ENCODE peak calls at places on chromosomes 5 and 9, in nine cellular contexts. One of them, this sample, is unnamed.

GRCh38 chr5:153629027-153629426 is 138.6 kb downstream of the GRIA1 start:
- DNase-seq in B cell: no peak
- DNase-seq in GM23338: peak; percentile 73
- DNase-seq in neural crest cell: peak; percentile 3
- DNase-seq in BJ: peak; percentile 92
- DNase-seq in body of pancreas: peak; percentile 9
- DNase-seq in WTC11: peak; percentile 32
- DNase-seq in upper lobe of right lung: peak; percentile 64
- DNase-seq in choroid plexus epithelial cell: peak; percentile 96
- DNase-seq in this sample: no peak

GRCh38 chr5:177482359-177482795 is 8.9 kb upstream of the DBN1 start:
- DNase-seq in upper lobe of right lung: no peak
- DNase-seq in WTC11: no peak
- DNase-seq in GM23338: no peak
- DNase-seq in BJ: no peak
- DNase-seq in choroid plexus epithelial cell: peak; percentile 27
- DNase-seq in body of pancreas: no peak
- DNase-seq in B cell: no peak
- DNase-seq in neural crest cell: no peak
- DNase-seq in this sample: no peak

GRCh38 chr9:122332083-122332482 is 38.7 kb upstream of the PTGS1 start:
- DNase-seq in B cell: no peak
- DNase-seq in GM23338: peak; percentile 29
- DNase-seq in WTC11: no peak
- DNase-seq in body of pancreas: no peak
- DNase-seq in choroid plexus epithelial cell: no peak
- DNase-seq in BJ: no peak
- DNase-seq in neural crest cell: no peak
- DNase-seq in upper lobe of right lung: no peak
- DNase-seq in this sample: no peak

GRCh38 chr5:149995385-149996085 is 4.9 kb downstream of the TIGD6 start:
- DNase-seq in WTC11: no peak
- DNase-seq in GM23338: no peak
- DNase-seq in B cell: no peak
- DNase-seq in BJ: no peak
- DNase-seq in body of pancreas: no peak
- DNase-seq in neural crest cell: peak; percentile 5
- DNase-seq in upper lobe of right lung: no peak
- DNase-seq in choroid plexus epithelial cell: no peak
- DNase-seq in this sample: no peak

GRCh38 chr9:131584858-131585257 is 39.5 kb downstream of the PRRT1B start:
- DNase-seq in upper lobe of right lung: no peak
- DNase-seq in neural crest cell: no peak
- DNase-seq in body of pancreas: no peak
- DNase-seq in GM23338: no peak
- DNase-seq in WTC11: no peak
- DNase-seq in choroid plexus epithelial cell: no peak
- DNase-seq in B cell: no peak
- DNase-seq in BJ: no peak
- DNase-seq in this sample: no peak

GRCh38 chr5:148910686-148911361 is 84.4 kb downstream of the ADRB2 start:
- DNase-seq in neural crest cell: no peak
- DNase-seq in BJ: no peak
- DNase-seq in body of pancreas: no peak
- DNase-seq in GM23338: no peak
- DNase-seq in choroid plexus epithelial cell: peak; percentile 36
- DNase-seq in upper lobe of right lung: peak; percentile 89
- DNase-seq in B cell: no peak
- DNase-seq in WTC11: no peak
- DNase-seq in this sample: no peak

GRCh38 chr5:160923927-160924705 is 72.1 kb upstream of the ATP10B start:
- DNase-seq in body of pancreas: peak; percentile 96
- DNase-seq in upper lobe of right lung: no peak
- DNase-seq in neural crest cell: no peak
- DNase-seq in GM23338: peak; percentile 40
- DNase-seq in BJ: no peak
- DNase-seq in choroid plexus epithelial cell: no peak
- DNase-seq in WTC11: peak; percentile 13
- DNase-seq in B cell: no peak
- DNase-seq in this sample: no peak

GRCh38 chr9:22244141-22245011 is 202.2 kb upstream of the DMRTA1 start:
- DNase-seq in upper lobe of right lung: peak; percentile 60
- DNase-seq in WTC11: peak; percentile 55
- DNase-seq in B cell: peak; percentile 61
- DNase-seq in BJ: no peak
- DNase-seq in body of pancreas: peak; percentile 41
- DNase-seq in GM23338: peak; percentile 69
- DNase-seq in neural crest cell: peak; percentile 19
- DNase-seq in choroid plexus epithelial cell: peak; percentile 88
- DNase-seq in this sample: no peak

GRCh38 chr5:181124526-181124925 is 6.4 kb downstream of the OR2V1 start:
- DNase-seq in GM23338: no peak
- DNase-seq in upper lobe of right lung: no peak
- DNase-seq in body of pancreas: no peak
- DNase-seq in choroid plexus epithelial cell: no peak
- DNase-seq in WTC11: no peak
- DNase-seq in BJ: no peak
- DNase-seq in B cell: no peak
- DNase-seq in neural crest cell: no peak
- DNase-seq in this sample: no peak

GRCh38 chr5:181120761-181121160 is 10.2 kb downstream of the OR2V1 start:
- DNase-seq in GM23338: no peak
- DNase-seq in BJ: no peak
- DNase-seq in body of pancreas: no peak
- DNase-seq in neural crest cell: no peak
- DNase-seq in choroid plexus epithelial cell: no peak
- DNase-seq in WTC11: no peak
- DNase-seq in B cell: no peak
- DNase-seq in upper lobe of right lung: no peak
- DNase-seq in this sample: no peak

GRCh38 chr5:181120311-181120710 is 10.7 kb downstream of the OR2V1 start:
- DNase-seq in BJ: no peak
- DNase-seq in upper lobe of right lung: no peak
- DNase-seq in B cell: no peak
- DNase-seq in GM23338: no peak
- DNase-seq in choroid plexus epithelial cell: peak; percentile 24
- DNase-seq in body of pancreas: no peak
- DNase-seq in neural crest cell: no peak
- DNase-seq in WTC11: no peak
- DNase-seq in this sample: no peak

GRCh38 chr5:181119105-181119504 is 11.9 kb downstream of the OR2V1 start:
- DNase-seq in B cell: no peak
- DNase-seq in WTC11: no peak
- DNase-seq in body of pancreas: no peak
- DNase-seq in GM23338: no peak
- DNase-seq in choroid plexus epithelial cell: no peak
- DNase-seq in BJ: no peak
- DNase-seq in neural crest cell: no peak
- DNase-seq in upper lobe of right lung: no peak
- DNase-seq in this sample: no peak

DNA sequence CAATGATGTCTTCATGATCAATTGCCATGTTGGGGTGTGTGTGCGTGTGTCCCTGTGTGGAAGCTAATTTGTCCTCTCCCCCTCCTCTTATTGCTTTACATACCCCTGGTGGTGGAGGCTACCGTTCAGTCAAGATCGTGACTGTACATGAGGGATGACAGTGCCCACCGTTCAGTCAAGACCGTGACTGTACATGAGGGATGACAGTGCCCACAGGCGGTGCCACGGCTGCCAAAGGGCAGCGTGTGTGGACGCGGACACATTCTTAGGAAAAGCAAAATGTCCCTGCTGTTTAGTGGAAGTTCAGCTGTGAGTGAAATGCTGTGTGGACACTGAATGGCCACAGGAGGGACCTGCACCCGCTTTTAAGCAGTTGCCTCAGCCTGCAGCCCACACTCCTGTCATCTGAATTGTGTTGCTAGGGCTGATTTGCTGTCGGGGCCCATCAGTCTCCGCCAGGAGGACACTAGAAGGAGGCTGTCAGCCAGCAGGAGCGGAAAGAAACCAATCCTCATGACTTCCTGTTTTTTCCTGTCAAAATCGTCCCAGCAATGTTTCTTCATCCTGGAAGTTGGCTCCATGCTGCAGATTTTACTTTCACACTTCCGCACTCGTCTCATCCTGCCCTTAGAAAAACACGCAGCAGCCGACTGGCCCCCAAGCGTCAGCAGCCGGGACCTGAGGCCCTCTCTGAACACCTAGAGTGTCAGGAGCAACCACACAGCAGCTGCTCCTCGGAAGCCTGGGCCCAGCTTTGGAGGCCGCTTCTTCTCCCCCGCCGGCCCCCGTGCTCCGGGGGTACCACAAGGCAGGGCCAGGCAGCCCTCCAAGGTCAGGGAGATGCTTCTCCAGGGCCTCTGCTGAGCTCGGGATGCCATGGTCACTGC is 9.1 kb downstream of the OR2V1 start:
- DNase-seq in B cell: no peak
- DNase-seq in upper lobe of right lung: peak; percentile 57
- DNase-seq in neural crest cell: no peak
- DNase-seq in WTC11: no peak
- DNase-seq in GM23338: peak; percentile 52
- DNase-seq in BJ: no peak
- DNase-seq in body of pancreas: no peak
- DNase-seq in choroid plexus epithelial cell: no peak
- DNase-seq in this sample: no peak
- TF ChIP-seq CTCF in B cell: no peak
- TF ChIP-seq CTCF in upper lobe of right lung: peak; percentile 12
- TF ChIP-seq CTCF in neural crest cell: no peak
- TF ChIP-seq CTCF in WTC11: no peak
- TF ChIP-seq CTCF in GM23338: peak; percentile 25
- TF ChIP-seq CTCF in BJ: no peak
- TF ChIP-seq CTCF in body of pancreas: no peak
- TF ChIP-seq CTCF in choroid plexus epithelial cell: no peak
- TF ChIP-seq CTCF in this sample: no peak

DNA sequence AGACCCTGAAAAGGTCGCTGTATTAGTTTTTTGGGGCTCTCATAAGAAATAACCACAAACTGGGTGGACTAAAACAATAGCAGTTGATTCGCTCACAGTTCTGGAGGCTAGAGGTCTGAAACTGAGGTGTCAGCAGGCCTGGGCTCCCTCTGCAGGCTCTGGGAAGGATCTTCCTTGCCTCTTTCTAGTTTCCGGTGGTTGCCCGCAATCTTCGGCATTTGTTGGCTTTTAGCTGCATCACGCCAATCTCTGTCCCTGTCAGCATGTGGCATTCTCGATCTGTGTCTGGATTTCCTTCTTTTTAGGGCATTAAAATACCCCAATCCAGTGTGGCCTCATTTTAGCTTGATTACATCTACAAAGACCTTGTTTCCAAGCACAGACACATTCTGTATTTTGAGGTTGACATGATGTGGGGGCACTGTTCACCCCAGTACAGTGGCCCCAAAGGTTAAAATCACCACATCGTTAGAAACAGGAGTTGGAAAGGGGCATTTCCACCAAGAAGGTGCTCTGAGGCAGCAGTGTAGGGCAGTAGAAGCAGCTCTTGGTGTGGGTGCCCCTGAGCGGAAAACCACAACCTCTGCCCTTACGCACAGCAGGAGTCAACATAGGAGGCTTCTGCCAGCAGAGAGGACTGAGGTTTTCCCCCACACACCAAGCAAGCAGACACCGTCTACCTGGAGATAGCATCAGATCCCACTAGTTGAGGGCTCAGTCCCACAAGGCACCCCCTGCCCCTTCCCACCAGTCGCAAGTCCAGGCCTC is 13.5 kb downstream of the ZNF79 start:
- DNase-seq in WTC11: no peak
- DNase-seq in body of pancreas: no peak
- DNase-seq in neural crest cell: no peak
- DNase-seq in BJ: no peak
- DNase-seq in choroid plexus epithelial cell: peak; percentile 21
- DNase-seq in B cell: no peak
- DNase-seq in GM23338: peak; percentile 40
- DNase-seq in upper lobe of right lung: no peak
- DNase-seq in this sample: no peak
- TF ChIP-seq CTCF in WTC11: no peak
- TF ChIP-seq CTCF in body of pancreas: no peak
- TF ChIP-seq CTCF in neural crest cell: peak; percentile 24
- TF ChIP-seq CTCF in BJ: no peak
- TF ChIP-seq CTCF in choroid plexus epithelial cell: peak; percentile 48
- TF ChIP-seq CTCF in B cell: no peak
- TF ChIP-seq CTCF in GM23338: peak; percentile 46
- TF ChIP-seq CTCF in upper lobe of right lung: no peak
- TF ChIP-seq CTCF in this sample: peak; percentile 31

GRCh38 chr5:4294878-4295277 is 699.2 kb downstream of the IRX1 start:
- DNase-seq in BJ: no peak
- DNase-seq in upper lobe of right lung: no peak
- DNase-seq in GM23338: no peak
- DNase-seq in body of pancreas: no peak
- DNase-seq in B cell: no peak
- DNase-seq in neural crest cell: no peak
- DNase-seq in choroid plexus epithelial cell: no peak
- DNase-seq in WTC11: no peak
- DNase-seq in this sample: no peak

DNA sequence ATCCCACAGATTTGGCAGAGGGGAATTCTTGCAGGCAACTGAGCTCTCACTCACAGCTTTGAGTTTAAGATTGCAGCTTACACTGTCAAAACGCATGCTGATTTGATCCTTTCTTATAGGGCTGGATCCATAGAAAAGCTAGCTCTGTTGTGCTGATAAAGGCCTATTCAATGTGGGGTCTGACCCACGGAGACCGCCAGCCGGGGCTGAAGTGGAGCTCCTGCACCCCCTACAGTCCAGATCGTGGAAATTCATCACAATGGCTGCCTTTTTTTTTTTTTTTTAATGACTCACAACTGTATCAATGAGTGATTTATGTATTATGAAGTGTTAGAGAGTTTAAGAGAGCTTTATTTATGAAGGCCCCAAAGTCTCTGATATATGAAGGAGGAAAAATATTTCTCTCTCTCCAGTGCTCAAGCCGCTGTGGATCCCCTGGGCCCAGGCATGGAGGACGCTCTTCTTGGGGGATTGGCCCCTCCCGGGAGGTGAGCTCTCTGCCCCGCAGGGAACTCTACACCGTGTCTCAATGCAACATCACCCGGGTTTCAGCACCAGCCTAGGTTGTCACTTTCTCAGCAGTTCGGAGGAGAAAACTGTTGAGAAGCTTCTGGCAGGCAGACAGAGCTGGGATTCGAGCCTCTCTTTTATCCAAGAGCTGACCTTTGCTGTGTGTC is 700.2 kb downstream of the IRX1 start:
- DNase-seq in upper lobe of right lung: no peak
- DNase-seq in B cell: no peak
- DNase-seq in BJ: no peak
- DNase-seq in choroid plexus epithelial cell: no peak
- DNase-seq in body of pancreas: no peak
- DNase-seq in GM23338: peak; percentile 75
- DNase-seq in WTC11: peak; percentile 59
- DNase-seq in neural crest cell: peak; percentile 62
- DNase-seq in this sample: no peak
- TF ChIP-seq CTCF in upper lobe of right lung: peak; percentile 50
- TF ChIP-seq CTCF in B cell: no peak
- TF ChIP-seq CTCF in BJ: no peak
- TF ChIP-seq CTCF in choroid plexus epithelial cell: no peak
- TF ChIP-seq CTCF in body of pancreas: no peak
- TF ChIP-seq CTCF in GM23338: peak; percentile 80
- TF ChIP-seq CTCF in WTC11: peak; percentile 60
- TF ChIP-seq CTCF in neural crest cell: peak; percentile 88
- TF ChIP-seq CTCF in this sample: peak; percentile 75

GRCh38 chr5:157532022-157532421 is 43.6 kb downstream of the ADAM19 start:
- DNase-seq in upper lobe of right lung: no peak
- DNase-seq in choroid plexus epithelial cell: no peak
- DNase-seq in neural crest cell: no peak
- DNase-seq in BJ: no peak
- DNase-seq in B cell: no peak
- DNase-seq in GM23338: no peak
- DNase-seq in WTC11: no peak
- DNase-seq in body of pancreas: no peak
- DNase-seq in this sample: no peak

GRCh38 chr5:157530226-157530972 is 45.2 kb downstream of the ADAM19 start:
- DNase-seq in GM23338: no peak
- DNase-seq in upper lobe of right lung: no peak
- DNase-seq in body of pancreas: no peak
- DNase-seq in neural crest cell: no peak
- DNase-seq in BJ: no peak
- DNase-seq in B cell: no peak
- DNase-seq in choroid plexus epithelial cell: no peak
- DNase-seq in WTC11: no peak
- DNase-seq in this sample: no peak

GRCh38 chr5:157524887-157525286 is 50.7 kb downstream of the ADAM19 start:
- DNase-seq in neural crest cell: no peak
- DNase-seq in BJ: no peak
- DNase-seq in upper lobe of right lung: no peak
- DNase-seq in B cell: no peak
- DNase-seq in body of pancreas: no peak
- DNase-seq in choroid plexus epithelial cell: no peak
- DNase-seq in WTC11: no peak
- DNase-seq in GM23338: no peak
- DNase-seq in this sample: no peak

GRCh38 chr5:157529002-157529401 is 46.6 kb downstream of the ADAM19 start:
- DNase-seq in upper lobe of right lung: no peak
- DNase-seq in WTC11: no peak
- DNase-seq in BJ: no peak
- DNase-seq in GM23338: no peak
- DNase-seq in neural crest cell: no peak
- DNase-seq in body of pancreas: no peak
- DNase-seq in B cell: no peak
- DNase-seq in choroid plexus epithelial cell: no peak
- DNase-seq in this sample: no peak

DNA sequence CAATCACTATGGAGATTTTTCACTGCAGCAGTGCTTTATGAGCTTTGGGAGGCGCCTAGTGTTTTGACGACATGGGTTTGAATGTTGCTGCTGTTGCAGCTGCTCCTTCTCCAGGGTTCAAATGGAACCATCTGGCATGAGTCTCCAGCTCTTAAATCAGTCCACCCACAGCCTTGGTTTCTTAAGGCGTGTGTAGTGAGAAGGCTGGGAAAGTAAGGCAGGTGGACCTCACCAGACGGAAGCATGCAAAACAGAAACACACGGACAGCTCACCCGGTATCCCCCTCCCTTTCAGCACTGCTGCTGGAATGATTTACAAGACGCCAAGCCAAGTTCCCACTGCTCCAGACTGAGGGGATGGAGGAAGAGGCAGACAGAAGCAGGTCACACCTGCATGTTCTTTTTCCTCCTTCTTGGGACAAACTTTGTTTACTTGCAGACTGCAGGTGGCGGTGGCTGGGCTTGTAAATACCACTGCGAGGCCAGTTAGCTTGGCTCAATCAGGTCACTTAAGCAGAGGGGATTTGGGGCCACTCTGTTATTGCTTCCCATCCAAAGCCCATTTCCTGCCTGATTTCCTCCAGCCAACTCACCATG is 47.4 kb downstream of the ADAM19 start:
- DNase-seq in GM23338: peak; percentile 62
- DNase-seq in choroid plexus epithelial cell: peak; percentile 34
- DNase-seq in BJ: no peak
- DNase-seq in neural crest cell: no peak
- DNase-seq in body of pancreas: no peak
- DNase-seq in WTC11: peak; percentile 33
- DNase-seq in B cell: no peak
- DNase-seq in upper lobe of right lung: no peak
- DNase-seq in this sample: no peak
- TF ChIP-seq CTCF in GM23338: peak; percentile 43
- TF ChIP-seq CTCF in choroid plexus epithelial cell: no peak
- TF ChIP-seq CTCF in BJ: no peak
- TF ChIP-seq CTCF in neural crest cell: no peak
- TF ChIP-seq CTCF in body of pancreas: no peak
- TF ChIP-seq CTCF in WTC11: no peak
- TF ChIP-seq CTCF in B cell: no peak
- TF ChIP-seq CTCF in upper lobe of right lung: no peak
- TF ChIP-seq CTCF in this sample: no peak

This sample was measured in chondrocyte.